ENCODE peak calls at places on chromosomes 7 and 10, in eight cellular contexts. L is endothelial cell of umbilical vein, Y is fibroblast of the aortic adventitia, B is left lung, T is HFF-Myc, S is upper lobe of left lung, Z is fibroblast of mammary gland, C is Peyer's patch. F is an unnamed sample.

GRCh38 chr7:134535919-134536299 is 8.5 kb downstream of the AKR1B10 start:
- DNase-seq in Z (no peak), B (no peak), L (no peak), Y (no peak), C (no peak), S (no peak), T (no peak), F (no peak)

GRCh38 chr10:60664859-60665258 is 113.4 kb upstream of the CDK1 start:
- DNase-seq in T (peak), S (no peak), L (no peak), C (no peak), Y (peak), B (no peak), Z (peak), F (no peak)

GRCh38 chr10:118543714-118544400 is 51.6 kb downstream of the PRLHR start:
- DNase-seq in T (no peak), B (no peak), L (peak), S (peak), Z (peak), C (peak), Y (peak), F (peak)

GRCh38 chr7:38825721-38826440 is 83.1 kb downstream of the VPS41 start:
- DNase-seq in B (no peak), C (no peak), Z (peak), L (no peak), Y (peak), S (no peak), T (no peak), F (no peak)

GRCh38 chr7:148695953-148696352 is 2.8 kb upstream of the CUL1 start:
- DNase-seq in Y (no peak), C (no peak), Z (peak), L (no peak), B (no peak), T (no peak), S (no peak), F (no peak)

GRCh38 chr7:92715963-92716362 is 120.4 kb downstream of the CDK6 start:
- DNase-seq in C (no peak), B (no peak), S (no peak), Z (no peak), T (no peak), L (no peak), Y (no peak), F (no peak)

GRCh38 chr7:148650232-148650858 is 48.4 kb upstream of the CUL1 start:
- DNase-seq in Z (peak), L (no peak), S (no peak), Y (peak), T (no peak), C (no peak), B (no peak), F (no peak)

GRCh38 chr7:112080974-112081373 is 125.2 kb downstream of the DOCK4 start:
- DNase-seq in S (peak), C (no peak), B (peak), T (no peak), L (peak), Y (no peak), Z (no peak), F (no peak)

GRCh38 chr7:98872328-98872924 is 2.6 kb upstream of the TMEM130 start:
- DNase-seq in Y (no peak), C (no peak), L (no peak), T (no peak), Z (peak), S (peak), B (no peak), F (no peak)

GRCh38 chr10:24650669-24651391 is 72.9 kb downstream of the ARHGAP21 start:
- DNase-seq in Y (no peak), B (no peak), T (no peak), S (no peak), Z (no peak), L (no peak), C (no peak), F (no peak)

GRCh38 chr10:122648599-122649428 is 50.8 kb downstream of the C10orf120 start:
- DNase-seq in T (peak), Z (peak), S (peak), C (peak), Y (peak), B (no peak), L (peak), F (peak)

GRCh38 chr7:29177963-29178612 is 16.5 kb upstream of the CHN2 start:
- DNase-seq in C (no peak), S (peak), B (peak), Z (peak), Y (no peak), T (no peak), L (peak), F (peak)

GRCh38 chr10:98919899-98920298 is 315.8 kb downstream of the HPSE2 start:
- DNase-seq in B (no peak), L (no peak), C (no peak), Y (no peak), S (no peak), T (peak), Z (peak), F (no peak)

GRCh38 chr10:94150541-94151184 is 156.9 kb downstream of the PLCE1 start:
- DNase-seq in S (no peak), C (no peak), Z (no peak), T (no peak), B (no peak), L (no peak), Y (no peak), F (no peak)

GRCh38 chr10:94155722-94156271 is 162.1 kb downstream of the PLCE1 start:
- DNase-seq in Z (no peak), Y (no peak), S (no peak), B (no peak), T (no peak), L (no peak), C (no peak), F (no peak)
- H3K4me3 ChIP-seq in Z (no peak), Y (no peak), S (no peak), B (no peak), T (no peak), L (no peak), C (no peak), F (no peak)

GRCh38 chr10:71035511-71036278 is 147.3 kb upstream of the PCBD1 start:
- DNase-seq in L (no peak), Y (no peak), Z (no peak), B (no peak), S (no peak), C (peak), T (no peak), F (no peak)

GRCh38 chr10:71031601-71032000 is 143.2 kb upstream of the PCBD1 start:
- DNase-seq in C (peak), B (no peak), L (no peak), T (no peak), S (no peak), Y (no peak), Z (no peak), F (no peak)

GRCh38 chr10:71036279-71036535 is 147.8 kb upstream of the PCBD1 start:
- DNase-seq in T (no peak), C (no peak), B (no peak), Y (no peak), S (no peak), L (no peak), Z (no peak), F (no peak)

GRCh38 chr10:71032887-71033286 is 144.5 kb upstream of the PCBD1 start:
- DNase-seq in C (no peak), Z (no peak), L (no peak), S (no peak), T (no peak), B (no peak), Y (no peak), F (no peak)

GRCh38 chr10:71033396-71033980 is 145.1 kb upstream of the PCBD1 start:
- DNase-seq in Z (no peak), S (no peak), C (peak), Y (no peak), T (no peak), B (no peak), L (no peak), F (no peak)
- TF ChIP-seq CTCF in Z (no peak), S (no peak), C (no peak), Y (no peak), T (no peak), B (no peak), L (no peak), F (no peak)

DNA sequence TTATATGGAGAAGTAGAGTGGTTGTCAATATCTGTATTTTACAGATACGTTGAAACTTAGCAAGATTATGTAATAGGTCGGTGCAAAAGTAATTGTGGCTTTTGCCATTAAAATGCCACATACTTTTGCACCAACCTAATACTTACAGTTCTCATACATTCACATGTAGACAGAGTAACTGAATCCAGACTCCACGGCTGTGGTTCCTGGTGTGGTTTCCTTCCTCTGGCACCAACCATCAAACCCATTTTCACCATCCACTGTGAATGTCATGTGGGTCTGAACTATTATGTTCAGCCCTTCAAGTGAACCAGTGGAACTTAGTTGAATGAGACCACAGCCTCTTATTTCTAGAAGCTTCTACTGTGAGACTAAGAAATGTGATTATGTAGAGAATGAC is 31.5 kb upstream of the SLIT1 start:
- DNase-seq in S (no peak), B (no peak), Z (no peak), L (peak), Y (no peak), C (no peak), T (no peak), F (no peak)
- H3K4me3 ChIP-seq in S (no peak), B (no peak), Z (no peak), L (no peak), Y (no peak), C (no peak), T (no peak), F (no peak)

DNA sequence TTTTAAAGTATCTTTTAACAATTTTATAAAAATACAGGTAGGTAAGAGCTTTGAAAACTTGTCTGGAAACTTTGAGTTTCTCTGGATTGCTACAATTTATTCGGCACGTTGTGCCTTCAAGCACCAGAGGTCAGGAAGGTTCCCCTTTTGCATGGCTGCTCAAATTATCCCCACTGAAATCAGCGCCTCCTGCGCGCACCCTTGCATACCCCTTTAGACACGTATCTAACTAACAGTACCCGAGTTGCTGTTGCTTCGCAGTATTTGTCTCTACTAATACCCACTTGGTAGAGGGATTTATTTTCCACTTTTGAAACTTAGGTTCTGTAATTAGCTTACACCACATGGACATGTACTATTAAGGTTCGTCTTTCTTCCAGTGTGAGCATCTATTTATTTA is 1.6 kb downstream of the MEOX2 start:
- DNase-seq in Y (no peak), B (no peak), Z (peak), T (no peak), L (peak), C (no peak), S (no peak), F (no peak)
- TF ChIP-seq CTCF in Y (no peak), B (no peak), Z (no peak), T (no peak), L (no peak), C (no peak), S (no peak), F (no peak)

DNA sequence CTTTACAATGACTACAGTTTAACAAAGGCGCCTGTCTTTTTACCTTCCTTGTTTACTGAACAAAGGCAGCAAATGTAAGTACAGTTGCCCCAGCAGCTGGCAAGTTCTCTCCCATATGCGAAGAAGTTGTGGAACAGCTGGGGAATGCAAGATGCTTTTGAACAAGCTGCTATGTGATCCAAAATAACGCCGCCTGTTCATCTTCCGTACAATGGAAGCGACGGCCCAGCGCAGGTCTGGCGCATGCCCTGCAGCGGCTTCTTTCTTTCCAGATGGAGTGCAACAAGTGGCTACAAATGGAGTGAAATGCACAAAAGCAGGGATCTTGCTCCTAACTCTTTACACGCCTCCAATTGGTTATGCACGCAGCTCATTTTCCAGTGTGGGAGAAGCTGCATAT is 97.0 kb upstream of the SVIL start:
- DNase-seq in S (no peak), C (no peak), T (no peak), Z (no peak), B (no peak), Y (peak), L (no peak), F (peak)
- H3K4me3 ChIP-seq in S (no peak), C (no peak), T (no peak), Z (no peak), B (no peak), Y (peak), L (no peak), F (no peak)

GRCh38 chr7:109092268-109092667 is 522.6 kb downstream of the DNAJB9 start:
- DNase-seq in S (no peak), Y (no peak), Z (no peak), C (no peak), L (no peak), B (no peak), T (no peak), F (no peak)
- TF ChIP-seq CTCF in S (no peak), Y (no peak), Z (no peak), C (no peak), L (no peak), B (no peak), T (no peak), F (no peak)

F was measured in transverse colon.